ENCODE peak calls at places on chromosomes 2 and 18, in five cellular contexts. R is H1, K is K562, Q is GM12878, S is HepG2. V is an unnamed sample.

GRCh38 chr2:120253021-120253882 is 600 bp downstream of the RALB start:
- DNase-seq in R (no peak), K (peak; percentile 79), Q (no peak), S (peak; percentile 72), V (peak; percentile 88)

GRCh38 chr2:1504311-1504750 is 91.1 kb downstream of the TPO start:
- DNase-seq in R (no peak), K (no peak), Q (no peak), S (no peak), V (no peak)

GRCh38 chr2:12493031-12493513 is 223.7 kb upstream of the TRIB2 start:
- DNase-seq in R (no peak), K (peak; percentile 70), Q (no peak), S (no peak), V (no peak)

GRCh38 chr2:12811916-12812315 is 95.2 kb downstream of the TRIB2 start:
- DNase-seq in R (no peak), K (no peak), Q (no peak), S (no peak), V (no peak)

GRCh38 chr2:100691846-100692245 is 128.1 kb upstream of the NPAS2 start:
- DNase-seq in R (no peak), K (no peak), Q (no peak), S (no peak), V (no peak)

GRCh38 chr2:220162320-220162719 is 534.9 kb downstream of the SLC4A3 start:
- DNase-seq in R (no peak), K (no peak), Q (no peak), S (no peak), V (no peak)

GRCh38 chr2:14713248-14713647 is 80.7 kb downstream of the LRATD1 start:
- DNase-seq in R (no peak), K (no peak), Q (no peak), S (no peak), V (no peak)

GRCh38 chr2:20593072-20594034 is 57.5 kb downstream of the HS1BP3 start:
- DNase-seq in R (no peak), K (peak; percentile 83), Q (no peak), S (peak; percentile 100), V (no peak)

GRCh38 chr2:179950391-179950790 is 56.7 kb downstream of the CWC22 start:
- DNase-seq in R (no peak), K (no peak), Q (no peak), S (no peak), V (no peak)

GRCh38 chr2:133200684-133201421 is 367.4 kb downstream of the NCKAP5 start:
- DNase-seq in R (no peak), K (no peak), Q (no peak), S (no peak), V (no peak)

GRCh38 chr18:76167440-76167839 is 327.6 kb downstream of the ZNF516 start:
- DNase-seq in R (no peak), K (no peak), Q (no peak), S (no peak), V (no peak)

GRCh38 chr2:79529636-79530035 is 16.8 kb downstream of the CTNNA2 start:
- DNase-seq in R (no peak), K (no peak), Q (no peak), S (no peak), V (no peak)

GRCh38 chr18:3211236-3211992 is 8.4 kb downstream of the MYOM1 start:
- DNase-seq in R (no peak), K (no peak), Q (no peak), S (peak; percentile 69), V (no peak)

GRCh38 chr18:51149605-51150429 is 47.7 kb downstream of the MEX3C start:
- DNase-seq in R (no peak), K (no peak), Q (no peak), S (no peak), V (no peak)

GRCh38 chr2:166934817-166935216 is 46.5 kb downstream of the XIRP2 start:
- DNase-seq in R (no peak), K (no peak), Q (no peak), S (no peak), V (no peak)

GRCh38 chr2:186950694-186951093 is 101.7 kb upstream of the ZSWIM2 start:
- DNase-seq in R (no peak), K (no peak), Q (no peak), S (no peak), V (no peak)

GRCh38 chr2:21055879-21056790 is 12.3 kb upstream of the APOB start:
- DNase-seq in R (no peak), K (no peak), Q (no peak), S (peak; percentile 99), V (no peak)

GRCh38 chr2:222290371-222290690 is 8.5 kb downstream of the PAX3 start:
- DNase-seq in R (no peak), K (no peak), Q (no peak), S (no peak), V (no peak)

GRCh38 chr2:63044360-63045327 is 6.0 kb upstream of the OTX1 start:
- DNase-seq in R (no peak), K (no peak), Q (no peak), S (no peak), V (no peak)

GRCh38 chr2:220241423-220241822 is 614.0 kb downstream of the SLC4A3 start:
- DNase-seq in R (no peak), K (no peak), Q (no peak), S (no peak), V (no peak)

GRCh38 chr2:40039543-40039942 is 260.5 kb upstream of the THUMPD2 start:
- DNase-seq in R (no peak), K (no peak), Q (no peak), S (no peak), V (no peak)

GRCh38 chr2:28377984-28378678 is 14.5 kb upstream of the FOSL2 start:
- DNase-seq in R (no peak), K (no peak), Q (no peak), S (no peak), V (no peak)

GRCh38 chr18:58576641-58577251 is 52.1 kb downstream of the ALPK2 start:
- DNase-seq in R (no peak), K (no peak), Q (no peak), S (no peak), V (no peak)

GRCh38 chr18:77132369-77133050 is at the start of gene MBP:
- DNase-seq in R (no peak), K (no peak), Q (no peak), S (no peak), V (peak; percentile 60)

GRCh38 chr2:134973241-134974146 is 54.9 kb downstream of the CCNT2 start:
- DNase-seq in R (no peak), K (no peak), Q (no peak), S (no peak), V (no peak)
- TF ChIP-seq TAF1 in R (no peak), K (no peak), Q (no peak), S (no peak), V (no peak)

GRCh38 chr2:227932403-227932802 is 61.0 kb downstream of the DAW1 start:
- DNase-seq in R (no peak), K (no peak), Q (no peak), S (no peak), V (no peak)

GRCh38 chr2:227933891-227934290 is 62.5 kb downstream of the DAW1 start:
- DNase-seq in R (no peak), K (no peak), Q (no peak), S (no peak), V (no peak)

GRCh38 chr2:227932001-227932400 is 60.6 kb downstream of the DAW1 start:
- DNase-seq in R (no peak), K (no peak), Q (no peak), S (no peak), V (no peak)
- H3K27ac ChIP-seq in R (no peak overlapping the region), K (no peak overlapping the region), Q (no peak overlapping the region), S (no peak overlapping the region), V (no peak overlapping the region)

GRCh38 chr18:9380571-9381390 is 46.2 kb downstream of the TWSG1 start:
- DNase-seq in R (no peak), K (no peak), Q (no peak), S (no peak), V (no peak)
- TF ChIP-seq TAF1 in R (no peak), K (no peak), Q (no peak), S (no peak), V (no peak)

GRCh38 chr2:172672999-172673726 is 62.5 kb upstream of the RAPGEF4 start:
- DNase-seq in R (no peak), K (no peak), Q (no peak), S (no peak), V (no peak)

GRCh38 chr2:172674034-172674967 is 61.3 kb upstream of the RAPGEF4 start:
- DNase-seq in R (peak; percentile 47), K (peak; percentile 55), Q (no peak), S (no peak), V (no peak)

GRCh38 chr2:172672114-172672513 is 63.5 kb upstream of the RAPGEF4 start:
- DNase-seq in R (no peak), K (no peak), Q (no peak), S (no peak), V (no peak)

GRCh38 chr2:172674968-172675303 is 60.7 kb upstream of the RAPGEF4 start:
- DNase-seq in R (no peak), K (no peak), Q (no peak), S (no peak), V (no peak)

GRCh38 chr2:172671506-172671905 is 64.1 kb upstream of the RAPGEF4 start:
- DNase-seq in R (no peak), K (no peak), Q (no peak), S (no peak), V (no peak)
- H3K27ac ChIP-seq in R (no peak overlapping the region), K (no peak overlapping the region), Q (no peak overlapping the region), S (no peak overlapping the region), V (no peak overlapping the region)

GRCh38 chr2:85703329-85703728 is 9.2 kb downstream of the GNLY start:
- DNase-seq in R (no peak), K (no peak), Q (no peak), S (no peak), V (no peak)

GRCh38 chr2:85704800-85705679 is 10.9 kb downstream of the GNLY start:
- DNase-seq in R (no peak), K (no peak), Q (peak; percentile 63), S (no peak), V (no peak)

GRCh38 chr2:85704038-85704437 is 9.9 kb downstream of the GNLY start:
- DNase-seq in R (no peak), K (no peak), Q (no peak), S (no peak), V (no peak)

GRCh38 chr2:85699325-85699724 is 5.2 kb downstream of the GNLY start:
- DNase-seq in R (no peak), K (peak; percentile 36), Q (no peak), S (no peak), V (no peak)

DNA sequence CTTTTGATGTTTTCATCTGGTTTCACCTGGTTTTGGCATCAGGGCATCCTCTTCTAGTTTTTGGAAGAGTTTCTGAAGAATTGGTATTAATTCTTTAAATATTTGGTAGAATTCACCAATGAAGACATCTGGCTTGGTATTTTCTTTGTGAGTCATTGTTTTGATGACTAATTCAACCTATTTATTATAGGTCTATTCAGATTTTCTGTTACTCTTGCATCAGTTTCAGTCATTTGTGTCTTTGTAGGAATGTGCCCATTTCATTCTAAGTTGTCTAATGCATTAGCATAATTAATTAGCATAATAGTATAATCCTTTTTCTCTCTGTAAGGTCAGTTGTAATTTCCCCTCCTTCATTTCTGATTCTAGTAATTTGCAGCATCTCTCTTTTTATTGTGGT is 8.0 kb downstream of the GNLY start:
- DNase-seq in R (no peak), K (no peak), Q (no peak), S (no peak), V (no peak)
- TF ChIP-seq TAF1 in R (no peak), K (no peak), Q (no peak), S (no peak), V (no peak)

V was measured in SK-N-SH.